ENCODE peak calls at places on chromosome 17, in eight cellular contexts. One of them, this sample, is unnamed.

GRCh38 chr17:12743046-12743445 is 46.3 kb upstream of the ARHGAP44 start:
- DNase-seq in adrenal gland: no peak
- DNase-seq in NT2/D1: no peak
- DNase-seq in heart left ventricle: no peak
- DNase-seq in CD4-positive, CD25-positive, alpha-beta regulatory T cell: no peak
- DNase-seq in naive thymus-derived CD4-positive, alpha-beta T cell: no peak
- DNase-seq in stomach: no peak
- DNase-seq in mesendoderm: peak
- DNase-seq in this sample: no peak

GRCh38 chr17:79991140-79991923 is 44.3 kb downstream of the TBC1D16 start:
- DNase-seq in adrenal gland: peak
- DNase-seq in NT2/D1: peak
- DNase-seq in heart left ventricle: peak
- DNase-seq in CD4-positive, CD25-positive, alpha-beta regulatory T cell: peak
- DNase-seq in naive thymus-derived CD4-positive, alpha-beta T cell: peak
- DNase-seq in stomach: peak
- DNase-seq in mesendoderm: peak
- DNase-seq in this sample: peak

GRCh38 chr17:80799553-80800403 is 191.9 kb upstream of the CHMP6 start:
- DNase-seq in adrenal gland: no peak
- DNase-seq in NT2/D1: no peak
- DNase-seq in heart left ventricle: no peak
- DNase-seq in CD4-positive, CD25-positive, alpha-beta regulatory T cell: no peak
- DNase-seq in naive thymus-derived CD4-positive, alpha-beta T cell: peak
- DNase-seq in stomach: no peak
- DNase-seq in mesendoderm: no peak
- DNase-seq in this sample: no peak

GRCh38 chr17:63571632-63572310 is 21.5 kb downstream of the DCAF7 start:
- DNase-seq in adrenal gland: no peak
- DNase-seq in NT2/D1: no peak
- DNase-seq in heart left ventricle: no peak
- DNase-seq in CD4-positive, CD25-positive, alpha-beta regulatory T cell: no peak
- DNase-seq in naive thymus-derived CD4-positive, alpha-beta T cell: no peak
- DNase-seq in stomach: no peak
- DNase-seq in mesendoderm: peak
- DNase-seq in this sample: no peak

GRCh38 chr17:52982331-52982730 is 823.8 kb upstream of the CA10 start:
- DNase-seq in adrenal gland: no peak
- DNase-seq in NT2/D1: no peak
- DNase-seq in heart left ventricle: no peak
- DNase-seq in CD4-positive, CD25-positive, alpha-beta regulatory T cell: no peak
- DNase-seq in naive thymus-derived CD4-positive, alpha-beta T cell: no peak
- DNase-seq in stomach: no peak
- DNase-seq in mesendoderm: no peak
- DNase-seq in this sample: no peak

GRCh38 chr17:17493986-17494466 is 2.2 kb downstream of the RASD1 start:
- DNase-seq in adrenal gland: no peak
- DNase-seq in NT2/D1: no peak
- DNase-seq in heart left ventricle: no peak
- DNase-seq in CD4-positive, CD25-positive, alpha-beta regulatory T cell: no peak
- DNase-seq in naive thymus-derived CD4-positive, alpha-beta T cell: no peak
- DNase-seq in stomach: no peak
- DNase-seq in mesendoderm: no peak
- DNase-seq in this sample: no peak

GRCh38 chr17:67156269-67157199 is 88.5 kb downstream of the HELZ start:
- DNase-seq in adrenal gland: no peak
- DNase-seq in NT2/D1: no peak
- DNase-seq in heart left ventricle: peak
- DNase-seq in CD4-positive, CD25-positive, alpha-beta regulatory T cell: peak
- DNase-seq in naive thymus-derived CD4-positive, alpha-beta T cell: no peak
- DNase-seq in stomach: no peak
- DNase-seq in mesendoderm: peak
- DNase-seq in this sample: no peak

GRCh38 chr17:42484304-42484703 is 25.6 kb downstream of the ATP6V0A1 start:
- DNase-seq in adrenal gland: no peak
- DNase-seq in NT2/D1: no peak
- DNase-seq in heart left ventricle: no peak
- DNase-seq in CD4-positive, CD25-positive, alpha-beta regulatory T cell: peak
- DNase-seq in naive thymus-derived CD4-positive, alpha-beta T cell: peak
- DNase-seq in stomach: no peak
- DNase-seq in mesendoderm: no peak
- DNase-seq in this sample: peak

GRCh38 chr17:56715613-56716357 is 117.9 kb downstream of the C17orf67 start:
- DNase-seq in adrenal gland: peak
- DNase-seq in NT2/D1: peak
- DNase-seq in heart left ventricle: peak
- DNase-seq in CD4-positive, CD25-positive, alpha-beta regulatory T cell: peak
- DNase-seq in naive thymus-derived CD4-positive, alpha-beta T cell: peak
- DNase-seq in stomach: peak
- DNase-seq in mesendoderm: peak
- DNase-seq in this sample: peak

GRCh38 chr17:4232168-4232813 is 31.5 kb downstream of the ANKFY1 start:
- DNase-seq in adrenal gland: no peak
- DNase-seq in NT2/D1: no peak
- DNase-seq in heart left ventricle: no peak
- DNase-seq in CD4-positive, CD25-positive, alpha-beta regulatory T cell: no peak
- DNase-seq in naive thymus-derived CD4-positive, alpha-beta T cell: peak
- DNase-seq in stomach: no peak
- DNase-seq in mesendoderm: no peak
- DNase-seq in this sample: peak

GRCh38 chr17:40124279-40125141 is 2.7 kb downstream of the MSL1 start:
- DNase-seq in adrenal gland: peak
- DNase-seq in NT2/D1: no peak
- DNase-seq in heart left ventricle: no peak
- DNase-seq in CD4-positive, CD25-positive, alpha-beta regulatory T cell: no peak
- DNase-seq in naive thymus-derived CD4-positive, alpha-beta T cell: no peak
- DNase-seq in stomach: no peak
- DNase-seq in mesendoderm: peak
- DNase-seq in this sample: no peak

GRCh38 chr17:64066709-64067108 is 46.3 kb upstream of the ICAM2 start:
- DNase-seq in adrenal gland: no peak
- DNase-seq in NT2/D1: no peak
- DNase-seq in heart left ventricle: no peak
- DNase-seq in CD4-positive, CD25-positive, alpha-beta regulatory T cell: peak
- DNase-seq in naive thymus-derived CD4-positive, alpha-beta T cell: peak
- DNase-seq in stomach: no peak
- DNase-seq in mesendoderm: no peak
- DNase-seq in this sample: peak

GRCh38 chr17:17816831-17817551 is 19.8 kb downstream of the SREBF1 start:
- DNase-seq in adrenal gland: no peak
- DNase-seq in NT2/D1: no peak
- DNase-seq in heart left ventricle: no peak
- DNase-seq in CD4-positive, CD25-positive, alpha-beta regulatory T cell: no peak
- DNase-seq in naive thymus-derived CD4-positive, alpha-beta T cell: no peak
- DNase-seq in stomach: no peak
- DNase-seq in mesendoderm: no peak
- DNase-seq in this sample: no peak

GRCh38 chr17:385195-385835 is 32.7 kb upstream of the RPH3AL start:
- DNase-seq in adrenal gland: peak
- DNase-seq in NT2/D1: no peak
- DNase-seq in heart left ventricle: peak
- DNase-seq in CD4-positive, CD25-positive, alpha-beta regulatory T cell: no peak
- DNase-seq in naive thymus-derived CD4-positive, alpha-beta T cell: no peak
- DNase-seq in stomach: peak
- DNase-seq in mesendoderm: peak
- DNase-seq in this sample: no peak

GRCh38 chr17:68390888-68391545 is 66.3 kb downstream of the WIPI1 start:
- DNase-seq in adrenal gland: no peak
- DNase-seq in NT2/D1: no peak
- DNase-seq in heart left ventricle: no peak
- DNase-seq in CD4-positive, CD25-positive, alpha-beta regulatory T cell: no peak
- DNase-seq in naive thymus-derived CD4-positive, alpha-beta T cell: no peak
- DNase-seq in stomach: no peak
- DNase-seq in mesendoderm: no peak
- DNase-seq in this sample: no peak

GRCh38 chr17:19900809-19901208 is 33.1 kb upstream of the ULK2 start:
- DNase-seq in adrenal gland: no peak
- DNase-seq in NT2/D1: no peak
- DNase-seq in heart left ventricle: no peak
- DNase-seq in CD4-positive, CD25-positive, alpha-beta regulatory T cell: no peak
- DNase-seq in naive thymus-derived CD4-positive, alpha-beta T cell: no peak
- DNase-seq in stomach: no peak
- DNase-seq in mesendoderm: no peak
- DNase-seq in this sample: no peak

GRCh38 chr17:73973881-73974409 is 229.5 kb upstream of the RPL38 start:
- DNase-seq in adrenal gland: peak
- DNase-seq in NT2/D1: no peak
- DNase-seq in heart left ventricle: no peak
- DNase-seq in CD4-positive, CD25-positive, alpha-beta regulatory T cell: no peak
- DNase-seq in naive thymus-derived CD4-positive, alpha-beta T cell: no peak
- DNase-seq in stomach: no peak
- DNase-seq in mesendoderm: peak
- DNase-seq in this sample: no peak

GRCh38 chr17:57735707-57736106 is 9.4 kb downstream of the CCDC182 start:
- DNase-seq in adrenal gland: no peak
- DNase-seq in NT2/D1: peak
- DNase-seq in heart left ventricle: no peak
- DNase-seq in CD4-positive, CD25-positive, alpha-beta regulatory T cell: peak
- DNase-seq in naive thymus-derived CD4-positive, alpha-beta T cell: no peak
- DNase-seq in stomach: no peak
- DNase-seq in mesendoderm: peak
- DNase-seq in this sample: peak

GRCh38 chr17:57662644-57663308 is 82.3 kb downstream of the CCDC182 start:
- DNase-seq in adrenal gland: peak
- DNase-seq in NT2/D1: no peak
- DNase-seq in heart left ventricle: peak
- DNase-seq in CD4-positive, CD25-positive, alpha-beta regulatory T cell: peak
- DNase-seq in naive thymus-derived CD4-positive, alpha-beta T cell: no peak
- DNase-seq in stomach: peak
- DNase-seq in mesendoderm: peak
- DNase-seq in this sample: no peak

DNA sequence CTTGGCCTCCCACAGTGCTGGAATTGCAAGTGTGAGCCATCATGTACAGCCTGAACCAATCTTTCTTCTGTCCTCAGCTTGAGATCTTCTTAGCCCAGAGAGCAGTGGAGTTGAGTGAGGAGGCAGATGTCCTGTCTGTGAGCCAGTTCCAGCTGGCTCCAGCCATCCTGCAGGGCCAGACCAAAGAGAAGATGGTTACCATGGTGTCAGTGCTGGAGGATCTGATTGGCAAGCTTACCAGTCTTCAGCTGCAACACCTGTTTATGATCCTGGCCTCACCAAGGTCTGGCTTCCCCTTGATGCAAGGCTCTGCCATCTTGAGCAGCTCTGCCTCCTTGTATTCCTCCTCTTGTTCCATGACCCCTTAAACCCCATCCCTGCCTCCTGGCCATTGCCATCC is 9.6 kb downstream of the CDK5RAP3 start:
- DNase-seq in adrenal gland: no peak
- DNase-seq in NT2/D1: no peak
- DNase-seq in heart left ventricle: no peak
- DNase-seq in CD4-positive, CD25-positive, alpha-beta regulatory T cell: no peak
- DNase-seq in naive thymus-derived CD4-positive, alpha-beta T cell: no peak
- DNase-seq in stomach: no peak
- DNase-seq in mesendoderm: no peak
- DNase-seq in this sample: no peak
- H3K4me3 ChIP-seq in adrenal gland: no peak
- H3K4me3 ChIP-seq in NT2/D1: no peak
- H3K4me3 ChIP-seq in heart left ventricle: no peak
- H3K4me3 ChIP-seq in CD4-positive, CD25-positive, alpha-beta regulatory T cell: no peak
- H3K4me3 ChIP-seq in naive thymus-derived CD4-positive, alpha-beta T cell: no peak
- H3K4me3 ChIP-seq in stomach: no peak
- H3K4me3 ChIP-seq in mesendoderm: no peak
- H3K4me3 ChIP-seq in this sample: no peak

GRCh38 chr17:71029246-71029645 is 859.9 kb downstream of the KCNJ2 start:
- DNase-seq in adrenal gland: no peak
- DNase-seq in NT2/D1: no peak
- DNase-seq in heart left ventricle: no peak
- DNase-seq in CD4-positive, CD25-positive, alpha-beta regulatory T cell: no peak
- DNase-seq in naive thymus-derived CD4-positive, alpha-beta T cell: no peak
- DNase-seq in stomach: no peak
- DNase-seq in mesendoderm: no peak
- DNase-seq in this sample: no peak

GRCh38 chr17:71035226-71035625 is 865.9 kb downstream of the KCNJ2 start:
- DNase-seq in adrenal gland: no peak
- DNase-seq in NT2/D1: no peak
- DNase-seq in heart left ventricle: no peak
- DNase-seq in CD4-positive, CD25-positive, alpha-beta regulatory T cell: no peak
- DNase-seq in naive thymus-derived CD4-positive, alpha-beta T cell: no peak
- DNase-seq in stomach: no peak
- DNase-seq in mesendoderm: peak
- DNase-seq in this sample: no peak

GRCh38 chr17:71032746-71033273 is 863.5 kb downstream of the KCNJ2 start:
- DNase-seq in adrenal gland: no peak
- DNase-seq in NT2/D1: peak
- DNase-seq in heart left ventricle: no peak
- DNase-seq in CD4-positive, CD25-positive, alpha-beta regulatory T cell: no peak
- DNase-seq in naive thymus-derived CD4-positive, alpha-beta T cell: no peak
- DNase-seq in stomach: no peak
- DNase-seq in mesendoderm: peak
- DNase-seq in this sample: no peak

GRCh38 chr17:71033336-71033735 is 864.0 kb downstream of the KCNJ2 start:
- DNase-seq in adrenal gland: no peak
- DNase-seq in NT2/D1: peak
- DNase-seq in heart left ventricle: no peak
- DNase-seq in CD4-positive, CD25-positive, alpha-beta regulatory T cell: no peak
- DNase-seq in naive thymus-derived CD4-positive, alpha-beta T cell: no peak
- DNase-seq in stomach: no peak
- DNase-seq in mesendoderm: peak
- DNase-seq in this sample: no peak
- H3K4me3 ChIP-seq in adrenal gland: no peak
- H3K4me3 ChIP-seq in NT2/D1: no peak
- H3K4me3 ChIP-seq in heart left ventricle: no peak
- H3K4me3 ChIP-seq in CD4-positive, CD25-positive, alpha-beta regulatory T cell: no peak
- H3K4me3 ChIP-seq in naive thymus-derived CD4-positive, alpha-beta T cell: no peak
- H3K4me3 ChIP-seq in stomach: no peak
- H3K4me3 ChIP-seq in mesendoderm: no peak
- H3K4me3 ChIP-seq in this sample: no peak

GRCh38 chr17:60392845-60393702 is 1.1 kb upstream of the USP32 start:
- DNase-seq in adrenal gland: peak
- DNase-seq in NT2/D1: no peak
- DNase-seq in heart left ventricle: no peak
- DNase-seq in CD4-positive, CD25-positive, alpha-beta regulatory T cell: peak
- DNase-seq in naive thymus-derived CD4-positive, alpha-beta T cell: peak
- DNase-seq in stomach: peak
- DNase-seq in mesendoderm: peak
- DNase-seq in this sample: peak
- H3K4me3 ChIP-seq in adrenal gland: peak
- H3K4me3 ChIP-seq in NT2/D1: peak
- H3K4me3 ChIP-seq in heart left ventricle: peak
- H3K4me3 ChIP-seq in CD4-positive, CD25-positive, alpha-beta regulatory T cell: peak
- H3K4me3 ChIP-seq in naive thymus-derived CD4-positive, alpha-beta T cell: peak
- H3K4me3 ChIP-seq in stomach: peak
- H3K4me3 ChIP-seq in mesendoderm: peak
- H3K4me3 ChIP-seq in this sample: peak

DNA sequence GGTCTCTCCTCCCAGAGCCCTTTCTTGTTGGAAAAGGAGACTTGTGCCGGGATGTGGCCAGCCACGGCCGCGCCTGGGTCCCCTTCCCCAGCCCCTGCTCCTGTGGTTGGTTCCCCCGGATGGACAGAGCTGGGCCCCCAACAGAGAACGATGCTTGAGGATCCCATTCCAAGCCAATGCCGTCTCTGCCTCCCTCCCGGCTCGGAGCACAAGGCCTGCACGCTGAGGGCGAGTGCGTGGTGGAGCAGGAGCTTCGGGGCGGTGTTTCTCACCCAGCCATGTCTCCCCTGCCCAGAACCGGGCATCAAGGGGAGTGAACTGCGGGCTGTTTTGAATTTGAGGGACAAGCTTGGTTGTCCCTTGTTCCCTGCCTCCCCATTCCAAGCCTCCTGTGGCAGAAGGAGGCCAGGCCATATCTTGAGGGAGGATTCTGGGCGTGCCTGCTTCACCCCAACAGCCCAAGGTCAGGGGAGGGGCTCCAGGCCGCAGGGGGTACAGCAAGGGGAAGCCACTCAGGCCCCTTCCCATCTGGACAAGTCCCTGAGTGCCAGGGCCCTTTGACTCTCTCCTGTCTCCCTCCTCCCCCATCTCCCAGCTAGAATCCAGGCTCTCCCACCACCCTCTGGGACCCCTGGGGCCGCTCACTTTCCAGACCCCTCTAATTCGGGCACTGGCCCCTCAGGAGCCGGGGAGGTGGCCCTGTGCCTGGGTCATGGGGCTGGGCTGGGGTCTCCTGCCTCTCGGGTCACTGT is 43.6 kb downstream of the SOCS3 start:
- DNase-seq in adrenal gland: no peak
- DNase-seq in NT2/D1: no peak
- DNase-seq in heart left ventricle: no peak
- DNase-seq in CD4-positive, CD25-positive, alpha-beta regulatory T cell: no peak
- DNase-seq in naive thymus-derived CD4-positive, alpha-beta T cell: no peak
- DNase-seq in stomach: no peak
- DNase-seq in mesendoderm: peak
- DNase-seq in this sample: no peak
- H3K4me3 ChIP-seq in adrenal gland: no peak
- H3K4me3 ChIP-seq in NT2/D1: peak
- H3K4me3 ChIP-seq in heart left ventricle: no peak
- H3K4me3 ChIP-seq in CD4-positive, CD25-positive, alpha-beta regulatory T cell: no peak
- H3K4me3 ChIP-seq in naive thymus-derived CD4-positive, alpha-beta T cell: no peak
- H3K4me3 ChIP-seq in stomach: no peak
- H3K4me3 ChIP-seq in mesendoderm: no peak
- H3K4me3 ChIP-seq in this sample: no peak